ENCODE peak calls at places on chromosomes 11 and 22, in five cellular contexts. D is T-helper 9 cell; T is GM12891; Y is AG04449; B is activated T-cell treated with anti-CD3 and anti-CD28 coated beads, Interleukin-2, amount 50 U/mL, for 1 hour. O is an unnamed sample.
A peak's percentile ranks its signal among the peaks of the same experiment; 100 is the strongest.

GRCh38 chr22:28222976-28223375 is 303.9 kb upstream of the PITPNB start:
- DNase-seq in T (no peak), D (no peak), Y (no peak), B (no peak), O (no peak)

GRCh38 chr11:113615773-113616172 is 90.3 kb downstream of the TMPRSS5 start:
- DNase-seq in Y (peak; percentile 64), B (no peak), T (no peak), D (no peak), O (no peak)

GRCh38 chr22:35746946-35747703 is 29.5 kb downstream of the APOL5 start:
- DNase-seq in Y (no peak), D (no peak), T (no peak), B (no peak), O (no peak)

GRCh38 chr22:41910050-41910598 is 4.8 kb downstream of the SHISA8 start:
- DNase-seq in B (peak; percentile 40), Y (no peak), T (no peak), D (no peak), O (no peak)

GRCh38 chr22:47144791-47145425 is 382.5 kb downstream of the TBC1D22A start:
- DNase-seq in B (no peak), Y (no peak), D (no peak), T (no peak), O (no peak)

GRCh38 chr11:71285111-71285510 is 32.7 kb upstream of the SHANK2 start:
- DNase-seq in B (no peak), D (no peak), Y (no peak), T (no peak), O (no peak)

GRCh38 chr11:103948331-103948730 is 88.1 kb upstream of the DDI1 start:
- DNase-seq in T (no peak), D (no peak), Y (no peak), B (no peak), O (no peak)

GRCh38 chr11:44741976-44742375 is 15.2 kb downstream of the TSPAN18 start:
- DNase-seq in Y (no peak), B (no peak), D (no peak), T (no peak), O (no peak)

GRCh38 chr11:61737131-61737530 is 15.3 kb upstream of the MYRF start:
- DNase-seq in T (no peak), B (no peak), D (no peak), Y (no peak), O (no peak)

GRCh38 chr22:43419371-43420080 is 7.7 kb downstream of the MPPED1 start:
- DNase-seq in B (no peak), D (no peak), Y (no peak), T (no peak), O (no peak)

GRCh38 chr11:35082322-35083180 is 56.4 kb upstream of the CD44 start:
- DNase-seq in T (peak; percentile 49), Y (no peak), B (peak; percentile 84), D (peak; percentile 74), O (peak; percentile 84)

GRCh38 chr22:30718491-30718890 is 23.8 kb downstream of the OSBP2 start:
- DNase-seq in B (no peak), D (no peak), Y (no peak), T (no peak), O (no peak)

GRCh38 chr11:33262016-33262638 is 4.9 kb downstream of the HIPK3 start:
- DNase-seq in Y (no peak), B (no peak), T (no peak), D (no peak), O (no peak)

GRCh38 chr11:61499816-61500491 is 8.6 kb upstream of the LRRC10B start:
- DNase-seq in B (no peak), T (no peak), Y (no peak), D (no peak), O (no peak)

GRCh38 chr11:44604171-44604581 is 38.7 kb downstream of the CD82 start:
- DNase-seq in B (no peak), D (no peak), Y (no peak), T (no peak), O (no peak)

GRCh38 chr11:1655168-1656060 is 25.8 kb downstream of the KRTAP5-5 start:
- DNase-seq in Y (no peak), T (no peak), B (no peak), D (no peak), O (no peak)

GRCh38 chr11:46006418-46007070 is 84.1 kb downstream of the LARGE2 start:
- DNase-seq in D (no peak), T (peak; percentile 25), B (no peak), Y (no peak), O (no peak)

GRCh38 chr22:28967163-28967562 is 83.8 kb downstream of the ZNRF3 start:
- DNase-seq in B (no peak), Y (no peak), T (no peak), D (no peak), O (no peak)

GRCh38 chr11:73559758-73560157 is 38.2 kb downstream of the FAM168A start:
- DNase-seq in D (no peak), B (no peak), Y (no peak), T (no peak), O (no peak)

GRCh38 chr11:3225159-3225758 is 6.6 kb upstream of the MRGPRG start:
- DNase-seq in T (no peak), B (peak; percentile 12), D (no peak), Y (no peak), O (no peak)

GRCh38 chr11:27839226-27839913 is 139.1 kb upstream of the BDNF start:
- DNase-seq in Y (no peak), D (no peak), T (no peak), B (no peak), O (no peak)

GRCh38 chr11:15073361-15074205 is at the start of gene CALCB:
- DNase-seq in B (peak; percentile 40), T (no peak), D (no peak), Y (no peak), O (no peak)

GRCh38 chr11:36427876-36428275 is 82.2 kb downstream of the TRAF6 start:
- DNase-seq in B (no peak), T (no peak), D (no peak), Y (no peak), O (no peak)

O was measured in CD4-positive, alpha-beta T cell.